ENCODE peak calls at places on chromosomes 2 and 18, in nine cellular contexts. One of them, this sample, is unnamed.
A peak's percentile ranks its signal among the peaks of the same experiment; 100 is the strongest.

GRCh38 chr2:180033993-180034894 is 27.1 kb upstream of the CWC22 start:
- DNase-seq in type B pancreatic cell: no peak
- DNase-seq in BJ: no peak
- DNase-seq in left ventricle myocardium inferior: no peak
- DNase-seq in WTC11: peak; percentile 29
- DNase-seq in GM10248: no peak
- DNase-seq in A549: no peak
- DNase-seq in CD8-positive, alpha-beta T cell: no peak
- DNase-seq in RWPE1: no peak
- DNase-seq in this sample: peak; percentile 34

GRCh38 chr2:148643998-148644884 is at the start of gene EPC2:
- DNase-seq in WTC11: peak; percentile 89
- DNase-seq in A549: peak; percentile 84
- DNase-seq in GM10248: peak; percentile 85
- DNase-seq in CD8-positive, alpha-beta T cell: peak; percentile 80
- DNase-seq in RWPE1: peak; percentile 78
- DNase-seq in left ventricle myocardium inferior: peak; percentile 89
- DNase-seq in type B pancreatic cell: peak; percentile 96
- DNase-seq in BJ: no peak
- DNase-seq in this sample: peak; percentile 86

GRCh38 chr2:188561473-188561979 is 269.9 kb downstream of the GULP1 start:
- DNase-seq in BJ: no peak
- DNase-seq in type B pancreatic cell: no peak
- DNase-seq in WTC11: no peak
- DNase-seq in CD8-positive, alpha-beta T cell: no peak
- DNase-seq in left ventricle myocardium inferior: no peak
- DNase-seq in RWPE1: no peak
- DNase-seq in GM10248: no peak
- DNase-seq in A549: no peak
- DNase-seq in this sample: no peak

GRCh38 chr2:65231121-65231520 is 3.5 kb downstream of the ACTR2 start:
- DNase-seq in left ventricle myocardium inferior: no peak
- DNase-seq in GM10248: no peak
- DNase-seq in type B pancreatic cell: no peak
- DNase-seq in RWPE1: peak; percentile 53
- DNase-seq in A549: no peak
- DNase-seq in CD8-positive, alpha-beta T cell: no peak
- DNase-seq in BJ: no peak
- DNase-seq in WTC11: no peak
- DNase-seq in this sample: no peak

GRCh38 chr18:2979027-2979570 is 33.8 kb downstream of the LPIN2 start:
- DNase-seq in BJ: no peak
- DNase-seq in RWPE1: no peak
- DNase-seq in A549: no peak
- DNase-seq in left ventricle myocardium inferior: no peak
- DNase-seq in GM10248: no peak
- DNase-seq in type B pancreatic cell: no peak
- DNase-seq in CD8-positive, alpha-beta T cell: no peak
- DNase-seq in WTC11: no peak
- DNase-seq in this sample: no peak

GRCh38 chr2:180991820-180992219 is 11.4 kb downstream of the UBE2E3 start:
- DNase-seq in A549: no peak
- DNase-seq in type B pancreatic cell: no peak
- DNase-seq in left ventricle myocardium inferior: no peak
- DNase-seq in BJ: no peak
- DNase-seq in CD8-positive, alpha-beta T cell: no peak
- DNase-seq in WTC11: no peak
- DNase-seq in GM10248: peak; percentile 11
- DNase-seq in RWPE1: no peak
- DNase-seq in this sample: no peak

GRCh38 chr2:109497911-109498870 is 115.6 kb downstream of the SEPTIN10 start:
- DNase-seq in BJ: no peak
- DNase-seq in RWPE1: no peak
- DNase-seq in type B pancreatic cell: no peak
- DNase-seq in CD8-positive, alpha-beta T cell: no peak
- DNase-seq in left ventricle myocardium inferior: peak; percentile 35
- DNase-seq in WTC11: no peak
- DNase-seq in A549: no peak
- DNase-seq in GM10248: no peak
- DNase-seq in this sample: peak; percentile 36

GRCh38 chr2:150376627-150377335 is 110.7 kb downstream of the RND3 start:
- DNase-seq in type B pancreatic cell: no peak
- DNase-seq in GM10248: no peak
- DNase-seq in left ventricle myocardium inferior: no peak
- DNase-seq in CD8-positive, alpha-beta T cell: no peak
- DNase-seq in WTC11: peak; percentile 14
- DNase-seq in RWPE1: no peak
- DNase-seq in BJ: no peak
- DNase-seq in A549: peak; percentile 26
- DNase-seq in this sample: no peak

GRCh38 chr18:47901624-47902362 is 28.7 kb downstream of the SMAD2 start:
- DNase-seq in type B pancreatic cell: no peak
- DNase-seq in A549: no peak
- DNase-seq in left ventricle myocardium inferior: no peak
- DNase-seq in BJ: no peak
- DNase-seq in GM10248: peak; percentile 22
- DNase-seq in CD8-positive, alpha-beta T cell: no peak
- DNase-seq in WTC11: no peak
- DNase-seq in RWPE1: no peak
- DNase-seq in this sample: no peak

GRCh38 chr2:105888625-105889024 is 143.9 kb downstream of the NCK2 start:
- DNase-seq in type B pancreatic cell: no peak
- DNase-seq in WTC11: no peak
- DNase-seq in GM10248: no peak
- DNase-seq in A549: peak; percentile 29
- DNase-seq in CD8-positive, alpha-beta T cell: no peak
- DNase-seq in BJ: no peak
- DNase-seq in left ventricle myocardium inferior: no peak
- DNase-seq in RWPE1: no peak
- DNase-seq in this sample: peak; percentile 68

GRCh38 chr2:158359846-158360245 is 96.7 kb downstream of the CCDC148 start:
- DNase-seq in CD8-positive, alpha-beta T cell: no peak
- DNase-seq in RWPE1: no peak
- DNase-seq in left ventricle myocardium inferior: no peak
- DNase-seq in WTC11: peak; percentile 19
- DNase-seq in BJ: no peak
- DNase-seq in type B pancreatic cell: no peak
- DNase-seq in A549: peak; percentile 25
- DNase-seq in GM10248: no peak
- DNase-seq in this sample: no peak

GRCh38 chr18:24964213-24964612 is 387.8 kb downstream of the ZNF521 start:
- DNase-seq in BJ: no peak
- DNase-seq in left ventricle myocardium inferior: no peak
- DNase-seq in CD8-positive, alpha-beta T cell: no peak
- DNase-seq in A549: no peak
- DNase-seq in GM10248: peak; percentile 13
- DNase-seq in WTC11: peak; percentile 51
- DNase-seq in RWPE1: no peak
- DNase-seq in type B pancreatic cell: no peak
- DNase-seq in this sample: no peak

GRCh38 chr2:177651833-177652232 is 259.3 kb downstream of the AGPS start:
- DNase-seq in GM10248: no peak
- DNase-seq in RWPE1: no peak
- DNase-seq in CD8-positive, alpha-beta T cell: no peak
- DNase-seq in BJ: no peak
- DNase-seq in left ventricle myocardium inferior: no peak
- DNase-seq in WTC11: no peak
- DNase-seq in type B pancreatic cell: no peak
- DNase-seq in A549: no peak
- DNase-seq in this sample: no peak

GRCh38 chr2:241910604-241911520 is 41.3 kb downstream of the RTP5 start:
- DNase-seq in RWPE1: no peak
- DNase-seq in type B pancreatic cell: no peak
- DNase-seq in WTC11: no peak
- DNase-seq in CD8-positive, alpha-beta T cell: no peak
- DNase-seq in GM10248: no peak
- DNase-seq in left ventricle myocardium inferior: no peak
- DNase-seq in BJ: no peak
- DNase-seq in A549: no peak
- DNase-seq in this sample: no peak

GRCh38 chr2:140091926-140092325 is 1311.7 kb upstream of the NXPH2 start:
- DNase-seq in CD8-positive, alpha-beta T cell: no peak
- DNase-seq in GM10248: no peak
- DNase-seq in RWPE1: no peak
- DNase-seq in type B pancreatic cell: no peak
- DNase-seq in BJ: no peak
- DNase-seq in left ventricle myocardium inferior: no peak
- DNase-seq in A549: no peak
- DNase-seq in WTC11: no peak
- DNase-seq in this sample: no peak

GRCh38 chr18:6219116-6219717 is 195.5 kb downstream of the L3MBTL4 start:
- DNase-seq in GM10248: peak; percentile 42
- DNase-seq in BJ: no peak
- DNase-seq in A549: peak; percentile 32
- DNase-seq in CD8-positive, alpha-beta T cell: no peak
- DNase-seq in WTC11: peak; percentile 77
- DNase-seq in RWPE1: no peak
- DNase-seq in type B pancreatic cell: no peak
- DNase-seq in left ventricle myocardium inferior: no peak
- DNase-seq in this sample: peak; percentile 58

GRCh38 chr2:170770008-170770303 is 222 bp upstream of the ERICH2 start:
- DNase-seq in BJ: no peak
- DNase-seq in WTC11: no peak
- DNase-seq in RWPE1: no peak
- DNase-seq in type B pancreatic cell: no peak
- DNase-seq in GM10248: no peak
- DNase-seq in CD8-positive, alpha-beta T cell: no peak
- DNase-seq in left ventricle myocardium inferior: no peak
- DNase-seq in A549: no peak
- DNase-seq in this sample: no peak

GRCh38 chr2:240141736-240142135 is 1.3 kb upstream of the OTOS start:
- DNase-seq in type B pancreatic cell: no peak
- DNase-seq in RWPE1: no peak
- DNase-seq in GM10248: no peak
- DNase-seq in CD8-positive, alpha-beta T cell: no peak
- DNase-seq in left ventricle myocardium inferior: no peak
- DNase-seq in WTC11: no peak
- DNase-seq in A549: no peak
- DNase-seq in BJ: no peak
- DNase-seq in this sample: no peak

GRCh38 chr2:96253006-96253405 is 12.8 kb downstream of the TMEM127 start:
- DNase-seq in BJ: no peak
- DNase-seq in GM10248: no peak
- DNase-seq in WTC11: no peak
- DNase-seq in type B pancreatic cell: no peak
- DNase-seq in left ventricle myocardium inferior: no peak
- DNase-seq in CD8-positive, alpha-beta T cell: no peak
- DNase-seq in A549: no peak
- DNase-seq in RWPE1: no peak
- DNase-seq in this sample: no peak

GRCh38 chr2:158006961-158007664 is 94.6 kb upstream of the UPP2 start:
- DNase-seq in type B pancreatic cell: no peak
- DNase-seq in A549: peak; percentile 6
- DNase-seq in left ventricle myocardium inferior: no peak
- DNase-seq in WTC11: peak; percentile 32
- DNase-seq in CD8-positive, alpha-beta T cell: no peak
- DNase-seq in BJ: no peak
- DNase-seq in RWPE1: no peak
- DNase-seq in GM10248: no peak
- DNase-seq in this sample: no peak

DNA sequence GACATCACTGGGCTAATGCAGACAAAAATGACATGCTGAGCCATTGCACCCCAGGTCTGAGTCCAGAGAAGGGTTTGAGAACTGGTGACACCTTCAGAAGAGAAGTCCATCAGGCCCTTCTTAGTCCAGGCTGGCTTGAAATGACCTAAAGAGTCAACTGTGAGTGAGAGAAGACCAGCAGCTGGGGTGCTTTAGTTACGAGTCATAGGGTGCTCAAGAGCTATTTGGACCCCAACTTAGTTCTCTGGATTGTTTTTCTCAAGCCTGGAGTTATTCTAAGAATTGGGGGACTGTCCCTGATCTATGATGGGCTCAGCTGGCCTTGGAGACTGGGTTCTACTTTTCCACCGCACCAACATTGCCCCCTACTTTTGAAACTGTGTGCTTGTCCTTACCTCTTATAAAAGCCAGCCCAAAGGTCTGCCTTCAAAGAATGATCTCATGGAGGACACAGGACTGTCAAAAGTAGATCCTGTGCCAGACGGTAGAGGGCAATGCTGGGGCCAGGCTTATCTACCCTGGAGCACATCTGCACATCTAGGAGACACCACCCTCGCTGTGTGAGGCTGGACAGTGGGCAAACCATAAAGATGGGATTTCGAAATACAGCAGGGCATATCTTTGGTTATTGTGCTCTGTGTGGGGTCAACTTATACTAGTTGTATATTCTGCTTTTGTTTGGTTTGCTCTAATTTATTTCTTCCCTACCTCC is 333.0 kb upstream of the SLC14A2 start:
- DNase-seq in WTC11: no peak
- DNase-seq in GM10248: no peak
- DNase-seq in CD8-positive, alpha-beta T cell: no peak
- DNase-seq in left ventricle myocardium inferior: no peak
- DNase-seq in BJ: no peak
- DNase-seq in RWPE1: no peak
- DNase-seq in A549: peak; percentile 4
- DNase-seq in type B pancreatic cell: no peak
- DNase-seq in this sample: no peak
- TF ChIP-seq CTCF in WTC11: no peak
- TF ChIP-seq CTCF in GM10248: no peak
- TF ChIP-seq CTCF in CD8-positive, alpha-beta T cell: no peak
- TF ChIP-seq CTCF in left ventricle myocardium inferior: no peak
- TF ChIP-seq CTCF in BJ: peak; percentile 6
- TF ChIP-seq CTCF in RWPE1: no peak
- TF ChIP-seq CTCF in A549: no peak
- TF ChIP-seq CTCF in type B pancreatic cell: no peak
- TF ChIP-seq CTCF in this sample: peak; percentile 35

GRCh38 chr2:39119732-39120520 is 925 bp downstream of the SOS1 start:
- DNase-seq in CD8-positive, alpha-beta T cell: peak; percentile 55
- DNase-seq in GM10248: peak; percentile 79
- DNase-seq in A549: peak; percentile 58
- DNase-seq in WTC11: peak; percentile 62
- DNase-seq in BJ: no peak
- DNase-seq in left ventricle myocardium inferior: peak; percentile 46
- DNase-seq in type B pancreatic cell: peak; percentile 77
- DNase-seq in RWPE1: peak; percentile 62
- DNase-seq in this sample: peak; percentile 90
- TF ChIP-seq CTCF in CD8-positive, alpha-beta T cell: no peak
- TF ChIP-seq CTCF in GM10248: peak; percentile 60
- TF ChIP-seq CTCF in A549: peak; percentile 58
- TF ChIP-seq CTCF in WTC11: no peak
- TF ChIP-seq CTCF in BJ: peak; percentile 15
- TF ChIP-seq CTCF in left ventricle myocardium inferior: peak; percentile 56
- TF ChIP-seq CTCF in type B pancreatic cell: peak; percentile 32
- TF ChIP-seq CTCF in RWPE1: peak; percentile 38
- TF ChIP-seq CTCF in this sample: peak; percentile 35

GRCh38 chr18:54316071-54316820 is 41.4 kb downstream of the STARD6 start:
- DNase-seq in BJ: no peak
- DNase-seq in type B pancreatic cell: no peak
- DNase-seq in GM10248: no peak
- DNase-seq in WTC11: no peak
- DNase-seq in RWPE1: no peak
- DNase-seq in CD8-positive, alpha-beta T cell: no peak
- DNase-seq in A549: no peak
- DNase-seq in left ventricle myocardium inferior: no peak
- DNase-seq in this sample: no peak
- TF ChIP-seq CTCF in BJ: no peak
- TF ChIP-seq CTCF in type B pancreatic cell: no peak
- TF ChIP-seq CTCF in GM10248: no peak
- TF ChIP-seq CTCF in WTC11: no peak
- TF ChIP-seq CTCF in RWPE1: no peak
- TF ChIP-seq CTCF in CD8-positive, alpha-beta T cell: no peak
- TF ChIP-seq CTCF in A549: no peak
- TF ChIP-seq CTCF in left ventricle myocardium inferior: no peak
- TF ChIP-seq CTCF in this sample: no peak

GRCh38 chr2:197359859-197360258 is 49.3 kb upstream of the ANKRD44 start:
- DNase-seq in RWPE1: no peak
- DNase-seq in CD8-positive, alpha-beta T cell: no peak
- DNase-seq in BJ: no peak
- DNase-seq in GM10248: no peak
- DNase-seq in A549: no peak
- DNase-seq in WTC11: peak; percentile 35
- DNase-seq in type B pancreatic cell: no peak
- DNase-seq in left ventricle myocardium inferior: no peak
- DNase-seq in this sample: no peak
- TF ChIP-seq CTCF in RWPE1: no peak
- TF ChIP-seq CTCF in CD8-positive, alpha-beta T cell: no peak
- TF ChIP-seq CTCF in BJ: no peak
- TF ChIP-seq CTCF in GM10248: peak; percentile 10
- TF ChIP-seq CTCF in A549: no peak
- TF ChIP-seq CTCF in WTC11: peak; percentile 18
- TF ChIP-seq CTCF in type B pancreatic cell: peak; percentile 27
- TF ChIP-seq CTCF in left ventricle myocardium inferior: no peak
- TF ChIP-seq CTCF in this sample: peak; percentile 36

This sample was measured in WERI-Rb-1.